ENCODE peak calls at places on chromosomes 6 and 20, in five cellular contexts. X is H1, E is cardiac muscle cell, C is transverse colon, Q is gastrocnemius medialis. S is an unnamed sample.

GRCh38 chr20:16501236-16501635 is 72.0 kb downstream of the KIF16B start:
- DNase-seq in E (no peak), X (no peak), C (no peak), Q (no peak), S (no peak)

GRCh38 chr6:37260063-37260843 is 2.3 kb upstream of the TMEM217 start:
- DNase-seq in C (no peak), X (no peak), Q (no peak), E (no peak), S (no peak)

GRCh38 chr6:70864404-70864803 is 92.5 kb downstream of the B3GAT2 start:
- DNase-seq in X (no peak), E (no peak), Q (no peak), C (no peak), S (no peak)

GRCh38 chr6:144820270-144820669 is 535.1 kb downstream of the UTRN start:
- DNase-seq in C (no peak), X (no peak), Q (no peak), E (no peak), S (no peak)

GRCh38 chr6:102501615-102502014 is 1108.1 kb downstream of the GRIK2 start:
- DNase-seq in E (no peak), C (no peak), X (no peak), Q (no peak), S (no peak)

GRCh38 chr6:149084761-149085574 is 232.5 kb upstream of the TAB2 start:
- DNase-seq in C (no peak), X (no peak), Q (no peak), E (no peak), S (no peak)

GRCh38 chr20:64106981-64107735 is at the start of gene NPBWR2:
- DNase-seq in C (peak; percentile 7), Q (no peak), E (no peak), X (peak; percentile 44), S (no peak)

GRCh38 chr6:150922137-150922536 is 56.6 kb downstream of the MTHFD1L start:
- DNase-seq in E (no peak), X (no peak), C (no peak), Q (no peak), S (no peak)

GRCh38 chr6:2871102-2871501 is 29.4 kb upstream of the SERPINB1 start:
- DNase-seq in X (no peak), C (no peak), E (no peak), Q (no peak), S (no peak)

GRCh38 chr20:6679086-6679485 is 88.4 kb upstream of the BMP2 start:
- DNase-seq in C (no peak), Q (no peak), X (no peak), E (no peak), S (no peak)

GRCh38 chr20:36482044-36482473 is 59.3 kb upstream of the MYL9 start:
- DNase-seq in C (no peak), Q (peak; percentile 93), X (no peak), E (peak; percentile 64), S (no peak)

GRCh38 chr6:148952147-148953041 is 205.6 kb downstream of the UST start:
- DNase-seq in C (no peak), Q (no peak), E (no peak), X (no peak), S (no peak)

GRCh38 chr6:134744301-134744700 is 205.6 kb downstream of the ALDH8A1 start:
- DNase-seq in X (no peak), C (no peak), E (peak; percentile 52), Q (no peak), S (no peak)

GRCh38 chr20:36835025-36835424 is 40.9 kb upstream of the TLDC2 start:
- DNase-seq in X (no peak), Q (no peak), E (no peak), C (no peak), S (no peak)

GRCh38 chr6:28587746-28588075 is 62.0 kb downstream of the GPX5 start:
- DNase-seq in Q (no peak), X (no peak), E (no peak), C (no peak), S (no peak)

GRCh38 chr20:13356591-13356990 is 135.5 kb downstream of the ISM1 start:
- DNase-seq in Q (no peak), X (no peak), C (no peak), E (no peak), S (no peak)

GRCh38 chr20:40488401-40488800 is 200.6 kb downstream of the MAFB start:
- DNase-seq in C (no peak), Q (no peak), X (no peak), E (no peak), S (no peak)

GRCh38 chr6:106439459-106439858 is 78.9 kb downstream of the CRYBG1 start:
- DNase-seq in C (no peak), X (no peak), E (no peak), Q (no peak), S (no peak)

GRCh38 chr20:7883741-7884140 is 56.5 kb downstream of the HAO1 start:
- DNase-seq in E (no peak), Q (no peak), X (no peak), C (no peak), S (no peak)

GRCh38 chr6:18384621-18385020 is 2.5 kb upstream of the RNF144B start:
- DNase-seq in C (no peak), Q (no peak), E (no peak), X (no peak), S (peak; percentile 38)

GRCh38 chr20:62916703-62917476 is 9.4 kb downstream of the DIDO1 start:
- DNase-seq in E (no peak), X (no peak), C (no peak), Q (no peak), S (no peak)

GRCh38 chr6:156336096-156336495 is 441.1 kb upstream of the ARID1B start:
- DNase-seq in C (no peak), Q (no peak), X (no peak), E (no peak), S (no peak)

GRCh38 chr6:5112065-5112799 is 27.1 kb downstream of the PPP1R3G start:
- DNase-seq in Q (no peak), C (no peak), X (no peak), E (no peak), S (no peak)

GRCh38 chr6:8082954-8083858 is 19.0 kb upstream of the BLOC1S5 start:
- DNase-seq in C (no peak), Q (no peak), E (no peak), X (no peak), S (peak; percentile 13)

GRCh38 chr20:38155811-38156210 is 9.3 kb downstream of the TGM2 start:
- DNase-seq in X (no peak), Q (no peak), E (no peak), C (no peak), S (no peak)

GRCh38 chr20:38153011-38153329 is 12.1 kb downstream of the TGM2 start:
- DNase-seq in C (no peak), Q (no peak), X (no peak), E (no peak), S (no peak)

GRCh38 chr20:38151455-38151854 is 13.6 kb downstream of the TGM2 start:
- DNase-seq in E (no peak), Q (no peak), C (no peak), X (no peak), S (no peak)

GRCh38 chr20:38152175-38153010 is 12.7 kb downstream of the TGM2 start:
- DNase-seq in E (no peak), Q (peak; percentile 38), X (no peak), C (peak; percentile 80), S (peak; percentile 43)

GRCh38 chr20:38153401-38153800 is 11.7 kb downstream of the TGM2 start:
- DNase-seq in E (no peak), C (no peak), Q (no peak), X (no peak), S (no peak)
- H3K4me1 ChIP-seq in E (no peaks in the 10 kb centered on the region), C (peaks cover 19% of the 10 kb centered on the region), Q (peaks cover 29% of the 10 kb centered on the region), X (no peaks in the 10 kb centered on the region), S (no peaks in the 10 kb centered on the region)

DNA sequence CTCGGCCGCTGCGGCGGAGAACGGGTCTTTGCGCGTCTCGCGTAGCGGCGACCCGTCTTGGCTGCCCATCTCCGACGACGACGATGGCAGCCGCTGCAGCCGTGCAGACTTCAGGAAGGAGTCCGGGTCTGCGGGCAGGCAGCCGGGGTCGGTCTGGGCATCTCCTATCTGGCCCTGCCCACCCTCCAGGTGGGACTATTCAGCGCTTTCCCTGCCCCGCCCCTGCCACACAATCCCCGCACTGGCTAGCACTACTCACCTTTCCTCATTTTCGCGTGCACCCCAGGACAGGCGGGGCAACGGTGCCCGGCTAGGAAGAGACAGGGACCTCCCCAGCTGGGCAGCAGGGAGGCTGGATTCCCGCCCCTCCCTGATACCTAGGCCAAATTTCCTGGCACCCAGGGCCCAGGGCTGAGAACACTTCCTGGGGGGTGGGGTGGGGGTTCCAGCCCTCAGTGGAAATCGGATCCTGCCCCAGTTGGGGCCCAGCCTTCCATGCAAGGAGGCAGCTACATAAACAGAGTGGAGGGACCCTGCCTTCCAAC is 9.2 kb downstream of the GGT7 start:
- DNase-seq in Q (no peak), C (no peak), E (no peak), X (peak; percentile 65), S (no peak)
- H3K4me3 ChIP-seq in Q (peak overlapping the region; percentile 25), C (no peak overlapping the region), E (no peak overlapping the region), X (peak overlapping the region; percentile 54), S (no peak overlapping the region)

GRCh38 chr6:87684895-87685654 is 17.0 kb downstream of the AKIRIN2 start:
- DNase-seq in E (no peak), X (no peak), C (no peak), Q (no peak), S (no peak)
- H3K4me1 ChIP-seq in E (no peaks in the 10 kb centered on the region), X (no peaks in the 10 kb centered on the region), C (peaks cover 30% of the 10 kb centered on the region), Q (peaks cover 83% of the 10 kb centered on the region), S (no peaks in the 10 kb centered on the region)

GRCh38 chr20:47108994-47109393 is 214.4 kb downstream of the EYA2 start:
- DNase-seq in E (no peak), C (no peak), Q (no peak), X (no peak), S (no peak)
- H3K4me3 ChIP-seq in E (no peak overlapping the region), C (no peak overlapping the region), Q (no peak overlapping the region), X (no peak overlapping the region), S (no peak overlapping the region)

GRCh38 chr6:33426590-33427563 is 7.0 kb downstream of the SYNGAP1 start:
- DNase-seq in C (no peak), Q (no peak), E (no peak), X (no peak), S (no peak)

GRCh38 chr6:33428891-33429744 is 9.3 kb downstream of the SYNGAP1 start:
- DNase-seq in Q (no peak), E (no peak), C (no peak), X (no peak), S (no peak)

GRCh38 chr6:33427585-33428218 is 7.8 kb downstream of the SYNGAP1 start:
- DNase-seq in E (peak; percentile 75), X (peak; percentile 67), Q (no peak), C (peak; percentile 71), S (peak; percentile 55)

GRCh38 chr6:33429745-33430042 is 9.8 kb downstream of the SYNGAP1 start:
- DNase-seq in E (no peak), Q (no peak), X (no peak), C (no peak), S (no peak)

DNA sequence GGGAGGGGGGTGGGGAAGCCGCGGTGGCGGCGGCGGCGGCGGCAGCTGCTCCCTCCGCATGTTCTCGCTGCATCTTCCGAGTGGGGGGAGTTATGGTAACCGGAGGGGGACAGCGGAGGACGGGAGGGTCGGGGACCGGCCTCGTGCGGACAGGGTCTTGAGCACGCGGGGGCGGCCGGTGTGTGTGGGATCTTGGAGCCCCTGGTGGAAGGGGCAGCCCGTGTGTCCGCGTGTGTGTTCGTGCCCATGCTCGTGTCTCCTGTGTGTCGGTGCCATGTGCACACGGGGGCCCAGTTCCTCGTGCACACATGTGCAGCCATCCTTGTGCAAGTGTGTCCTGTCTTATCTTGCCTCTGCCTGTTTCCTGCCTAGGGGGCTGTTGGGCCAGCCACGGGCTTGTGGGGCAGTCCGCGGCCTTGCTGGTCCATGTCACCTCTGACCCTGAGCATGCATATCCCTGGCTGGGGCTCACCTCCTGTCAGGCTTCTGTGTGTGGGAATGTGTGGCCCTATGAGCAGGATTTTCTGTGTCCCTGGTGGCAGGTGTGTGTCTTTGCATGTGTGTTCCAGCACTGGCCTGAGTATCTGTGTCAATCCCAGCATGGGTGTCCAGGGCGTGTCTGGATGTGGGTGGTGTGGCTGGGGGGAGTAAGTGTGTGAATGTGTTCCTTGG is 8.5 kb downstream of the SYNGAP1 start:
- DNase-seq in Q (no peak), C (peak; percentile 37), E (peak; percentile 24), X (no peak), S (no peak)
- H3K4me1 ChIP-seq in Q (peaks cover 31% of the 10 kb centered on the region), C (peaks cover 59% of the 10 kb centered on the region), E (peaks cover 52% of the 10 kb centered on the region), X (peaks cover 15% of the 10 kb centered on the region), S (peaks cover 4% of the 10 kb centered on the region)